ENCODE peak calls at places on chromosomes 6 and 20, in seven cellular contexts. R is GM23338, F is HCT116, M is SK-N-SH, W is K562, S is HepG2, T is GM12878. J is an unnamed sample.

GRCh38 chr6:98835149-98836024 is 1.0 kb downstream of the POU3F2 start:
- DNase-seq in R (peak), F (no peak), M (peak), W (no peak), S (no peak), T (no peak), J (no peak)

GRCh38 chr6:14621518-14621917 is 503.9 kb downstream of the CD83 start:
- DNase-seq in R (no peak), F (no peak), M (no peak), W (no peak), S (no peak), T (no peak), J (no peak)

GRCh38 chr20:2485662-2486061 is 15.1 kb upstream of the SNRPB start:
- DNase-seq in R (no peak), F (no peak), M (no peak), W (no peak), S (no peak), T (no peak), J (no peak)

GRCh38 chr6:146542881-146543210 is 787 bp upstream of the RAB32 start:
- DNase-seq in R (no peak), F (no peak), M (no peak), W (no peak), S (no peak), T (no peak), J (no peak)

GRCh38 chr20:48616481-48616880 is 211.3 kb downstream of the PREX1 start:
- DNase-seq in R (no peak), F (no peak), M (no peak), W (no peak), S (no peak), T (no peak), J (no peak)

GRCh38 chr20:46951405-46951804 is 56.8 kb downstream of the EYA2 start:
- DNase-seq in R (no peak), F (no peak), M (no peak), W (no peak), S (no peak), T (no peak), J (no peak)

GRCh38 chr6:39037707-39038106 is 10.9 kb upstream of the GLP1R start:
- DNase-seq in R (no peak), F (no peak), M (no peak), W (no peak), S (no peak), T (no peak), J (no peak)

GRCh38 chr20:36808317-36809257 is 35.0 kb upstream of the DSN1 start:
- DNase-seq in R (peak), F (peak), M (peak), W (peak), S (peak), T (no peak), J (no peak)

GRCh38 chr6:33683051-33683571 is 28.4 kb downstream of the UQCC2 start:
- DNase-seq in R (no peak), F (no peak), M (peak), W (no peak), S (no peak), T (no peak), J (no peak)

GRCh38 chr6:48426636-48427035 is 315.6 kb upstream of the PTCHD4 start:
- DNase-seq in R (no peak), F (no peak), M (no peak), W (no peak), S (no peak), T (no peak), J (no peak)

GRCh38 chr20:32526561-32526960 is 58.6 kb downstream of the NOL4L start:
- DNase-seq in R (no peak), F (no peak), M (no peak), W (no peak), S (no peak), T (no peak), J (no peak)

GRCh38 chr6:131948692-131949614 is 2.2 kb downstream of the CCN2 start:
- DNase-seq in R (no peak), F (no peak), M (no peak), W (no peak), S (peak), T (no peak), J (peak)

GRCh38 chr6:98041921-98042320 is 758.9 kb upstream of the MMS22L start:
- DNase-seq in R (peak), F (no peak), M (peak), W (no peak), S (no peak), T (no peak), J (no peak)

GRCh38 chr6:80449756-80450155 is 343.3 kb downstream of the BCKDHB start:
- DNase-seq in R (no peak), F (no peak), M (no peak), W (no peak), S (no peak), T (no peak), J (no peak)

GRCh38 chr6:106667022-106667402 is 37.6 kb downstream of the QRSL1 start:
- DNase-seq in R (no peak), F (no peak), M (no peak), W (no peak), S (no peak), T (no peak), J (no peak)

DNA sequence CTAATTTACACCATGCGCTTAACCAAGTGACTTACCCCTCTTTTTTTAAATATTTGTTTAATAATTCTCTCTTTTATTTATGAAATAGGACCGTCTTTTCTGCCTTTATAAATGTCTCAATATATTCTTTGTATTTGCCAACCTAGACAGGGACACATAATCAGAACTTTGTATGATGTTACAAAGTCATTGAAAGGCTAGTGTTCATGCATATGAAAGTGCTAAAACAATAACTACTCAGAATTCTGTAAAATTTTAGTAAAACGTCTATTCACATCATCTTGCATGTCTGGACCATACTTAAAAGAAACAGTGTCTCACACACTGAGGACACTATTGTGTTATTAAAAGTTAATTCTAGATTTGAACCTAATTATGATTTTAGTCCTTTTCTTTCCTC is 41.1 kb upstream of the HBS1L start:
- DNase-seq in R (no peak), F (no peak), M (no peak), W (no peak), S (no peak), T (no peak), J (no peak)
- TF ChIP-seq REST in R (no peak), F (no peak), M (no peak), W (no peak), S (no peak), T (no peak), J (no peak)

DNA sequence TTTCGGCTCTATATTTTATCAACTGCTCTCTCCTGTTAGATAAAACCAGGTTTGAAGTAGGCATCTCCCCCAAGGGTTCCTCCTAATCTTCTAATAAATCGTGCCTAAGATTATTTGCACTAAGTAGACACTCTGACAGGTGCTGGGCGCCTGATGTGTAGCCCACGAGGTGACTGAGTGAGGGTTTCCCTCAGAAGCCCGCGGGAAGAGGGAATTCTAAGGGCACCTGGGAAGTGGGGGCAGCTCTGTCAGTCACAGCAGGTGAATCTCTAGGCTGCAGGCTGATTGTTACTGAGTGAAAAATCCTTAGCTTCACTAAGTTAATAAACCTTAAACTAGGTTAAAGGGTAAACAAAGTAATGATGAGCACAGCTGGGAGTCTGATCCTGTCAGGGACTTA is 68.2 kb downstream of the PXDC1 start:
- DNase-seq in R (no peak), F (no peak), M (no peak), W (no peak), S (no peak), T (no peak), J (no peak)
- TF ChIP-seq POLR2AphosphoS5 in R (no peak), F (no peak), M (no peak), W (no peak), S (no peak), T (no peak), J (no peak)

GRCh38 chr6:25041676-25042598 is 106.2 kb upstream of the RIPOR2 start:
- DNase-seq in R (peak), F (no peak), M (no peak), W (no peak), S (no peak), T (no peak), J (no peak)
- TF ChIP-seq REST in R (no peak), F (no peak), M (no peak), W (no peak), S (no peak), T (no peak), J (no peak)

GRCh38 chr6:155162682-155163081 is 101.1 kb upstream of the CLDN20 start:
- DNase-seq in R (no peak), F (no peak), M (no peak), W (no peak), S (no peak), T (no peak), J (no peak)
- TF ChIP-seq POLR2AphosphoS5 in R (no peak), F (no peak), M (no peak), W (no peak), S (no peak), T (no peak), J (no peak)

DNA sequence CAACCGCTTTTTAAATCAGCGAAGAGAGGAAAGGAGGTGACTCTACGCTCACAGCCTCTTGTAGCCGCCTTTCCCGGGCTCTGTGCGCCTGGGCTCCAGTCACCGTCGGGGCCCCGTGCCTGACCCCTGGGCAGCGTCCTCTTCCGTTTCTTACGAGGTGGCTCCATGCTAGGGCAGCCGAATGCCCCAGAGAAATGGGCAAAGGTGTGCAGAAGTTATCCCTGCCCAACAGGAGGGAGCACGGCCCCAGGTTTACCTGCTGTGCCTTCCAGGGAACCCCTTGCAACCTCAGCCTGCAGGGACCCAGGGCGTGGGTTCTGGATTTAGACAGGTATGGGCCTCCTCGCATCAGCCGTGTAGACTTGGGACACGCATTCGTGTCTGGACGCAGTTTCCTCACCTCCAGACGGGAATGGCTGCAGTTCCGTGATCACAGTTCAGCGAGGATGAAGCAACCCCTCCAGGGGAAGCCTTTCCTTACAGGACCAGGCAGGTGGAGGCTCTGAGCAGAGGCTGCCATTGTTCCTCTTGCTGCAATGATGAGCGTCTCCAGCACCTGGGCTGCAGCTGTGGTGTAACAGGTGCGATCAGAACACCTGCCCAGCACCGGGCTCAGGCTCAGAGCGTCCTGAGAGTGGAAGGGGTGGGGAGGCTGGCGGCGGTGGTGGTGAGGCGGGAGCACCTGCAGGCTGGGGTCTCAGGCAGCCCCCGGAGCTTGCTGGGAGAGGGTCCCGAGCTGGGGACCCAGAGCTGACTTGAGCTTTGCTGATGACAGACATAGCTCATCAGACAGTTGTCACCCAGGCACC is 81.3 kb upstream of the BHLHE23 start:
- DNase-seq in R (no peak), F (no peak), M (no peak), W (no peak), S (no peak), T (no peak), J (no peak)
- TF ChIP-seq REST in R (no peak), F (no peak), M (no peak), W (no peak), S (no peak), T (no peak), J (no peak)

J was measured in Panc1.